ENCODE peak calls at places on chromosomes 16 and 17, in six cellular contexts. S is IMR-90, B is H1, L is mesendoderm, C is trophoblast cell, A is neuronal stem cell. Z is an unnamed sample.

GRCh38 chr16:57564571-57565270 is 22.3 kb downstream of the ADGRG5 start:
- DNase-seq in C (no peak), A (no peak), B (no peak), S (peak), L (peak), Z (peak)

GRCh38 chr16:49622421-49623402 is 233.2 kb downstream of the ZNF423 start:
- DNase-seq in C (no peak), B (no peak), L (no peak), A (no peak), S (no peak), Z (no peak)

GRCh38 chr16:54342966-54343365 is 56.4 kb upstream of the IRX3 start:
- DNase-seq in B (no peak), C (peak), S (no peak), L (no peak), A (no peak), Z (no peak)

GRCh38 chr17:68944435-68945035 is 10.7 kb downstream of the ABCA8 start:
- DNase-seq in A (no peak), S (no peak), L (peak), B (no peak), C (no peak), Z (no peak)

GRCh38 chr17:45234641-45235040 is 13.0 kb downstream of the FMNL1 start:
- DNase-seq in S (no peak), C (no peak), A (no peak), B (peak), L (peak), Z (no peak)

GRCh38 chr17:63496663-63497400 is 20.0 kb downstream of the ACE start:
- DNase-seq in C (no peak), A (no peak), L (no peak), S (no peak), B (no peak), Z (no peak)

GRCh38 chr16:85861095-85861825 is 37.7 kb upstream of the IRF8 start:
- DNase-seq in B (no peak), C (peak), S (no peak), L (no peak), A (no peak), Z (no peak)

GRCh38 chr17:7841309-7841621 is 7.2 kb downstream of the KDM6B start:
- DNase-seq in C (peak), A (no peak), B (no peak), L (no peak), S (no peak), Z (no peak)

GRCh38 chr16:48215738-48216137 is 28.4 kb upstream of the LONP2 start:
- DNase-seq in S (no peak), L (no peak), C (no peak), B (no peak), A (no peak), Z (no peak)

GRCh38 chr16:84054916-84055315 is 12.3 kb upstream of the SLC38A8 start:
- DNase-seq in L (peak), S (no peak), A (no peak), C (no peak), B (no peak), Z (no peak)

GRCh38 chr17:66580601-66581385 is 254.1 kb upstream of the CACNG5 start:
- DNase-seq in C (no peak), A (no peak), B (no peak), L (no peak), S (peak), Z (peak)

GRCh38 chr16:49473773-49474172 is 100.2 kb downstream of the C16orf78 start:
- DNase-seq in A (no peak), S (no peak), L (no peak), C (no peak), B (no peak), Z (no peak)

GRCh38 chr17:60743812-60744211 is 66.2 kb downstream of the BCAS3 start:
- DNase-seq in A (no peak), S (peak), C (peak), B (no peak), L (peak), Z (no peak)

GRCh38 chr16:68754117-68754792 is 17.2 kb downstream of the CDH1 start:
- DNase-seq in S (no peak), L (no peak), C (peak), A (no peak), B (no peak), Z (no peak)

GRCh38 chr16:80346160-80346632 is 194.6 kb upstream of the DYNLRB2 start:
- DNase-seq in C (no peak), B (no peak), L (no peak), A (peak), S (no peak), Z (no peak)
- H2BK120ac ChIP-seq in C (no peak), B (no peak), L (no peak), A (no peak), S (no peak), Z (no peak)

GRCh38 chr17:28716740-28717577 is 709 bp downstream of the RAB34 start:
- DNase-seq in A (peak), B (no peak), S (peak), C (peak), L (peak), Z (peak)
- H3K4me3 ChIP-seq in A (peak), B (peak), S (peak), C (peak), L (peak), Z (peak)

GRCh38 chr16:81314603-81315270 is at the start of gene GAN:
- DNase-seq in C (peak), S (peak), A (peak), L (peak), B (peak), Z (peak)
- H2BK5ac ChIP-seq in C (peak), S (peak), A (no peak), L (no peak), B (peak), Z (no peak)

GRCh38 chr17:73192894-73193701 is at the start of gene COG1:
- DNase-seq in L (peak), B (peak), S (peak), C (peak), A (peak), Z (peak)
- H2BK120ac ChIP-seq in L (peak), B (no peak), S (peak), C (peak), A (peak), Z (peak)

GRCh38 chr17:58277107-58277506 is 3.6 kb downstream of the MPO start:
- DNase-seq in A (no peak), S (peak), C (peak), B (no peak), L (peak), Z (no peak)
- H3K4me3 ChIP-seq in A (no peak), S (no peak), C (no peak), B (no peak), L (no peak), Z (no peak)

GRCh38 chr16:22983614-22984013 is 165.6 kb downstream of the USP31 start:
- DNase-seq in S (no peak), A (no peak), L (no peak), C (no peak), B (no peak), Z (no peak)

GRCh38 chr16:22973451-22973991 is 159.6 kb downstream of the HS3ST2 start:
- DNase-seq in S (no peak), C (no peak), A (no peak), B (peak), L (no peak), Z (no peak)

GRCh38 chr16:22977294-22977697 is 163.3 kb downstream of the HS3ST2 start:
- DNase-seq in L (peak), S (no peak), A (no peak), C (no peak), B (peak), Z (no peak)

GRCh38 chr16:22979038-22979437 is 165.1 kb downstream of the HS3ST2 start:
- DNase-seq in B (no peak), L (no peak), C (no peak), S (no peak), A (no peak), Z (no peak)
- H2BK5ac ChIP-seq in B (no peak), L (no peak), C (no peak), S (no peak), A (no peak), Z (no peak)

GRCh38 chr16:77211880-77212735 is 12.9 kb downstream of the SYCE1L start:
- DNase-seq in B (peak), S (no peak), C (peak), L (peak), A (peak), Z (peak)
- H2BK120ac ChIP-seq in B (no peak), S (peak), C (peak), L (no peak), A (no peak), Z (no peak)

GRCh38 chr17:77453613-77454559 is 313.1 kb downstream of the SEC14L1 start:
- DNase-seq in L (peak), S (no peak), B (no peak), C (no peak), A (no peak), Z (no peak)
- H3K4me3 ChIP-seq in L (no peak), S (no peak), B (no peak), C (no peak), A (no peak), Z (no peak)